ENCODE peak calls at places on chromosomes 5 and 9, in five cellular contexts. Z is heart right ventricle, T is choroid plexus epithelial cell, R is GM23338, M is tibial artery. X is an unnamed sample.

GRCh38 chr5:156431956-156432829 is 105.2 kb downstream of the SGCD start:
- DNase-seq in M (no peak), T (no peak), Z (no peak), R (peak), X (no peak)

GRCh38 chr5:140381972-140382371 is 19.7 kb upstream of the ANKHD1 start:
- DNase-seq in M (no peak), T (no peak), Z (no peak), R (no peak), X (no peak)

GRCh38 chr9:132381966-132382541 is 24.6 kb downstream of the TTF1 start:
- DNase-seq in R (no peak), M (no peak), Z (no peak), T (no peak), X (no peak)

GRCh38 chr9:75138260-75139040 is 50.1 kb downstream of the OSTF1 start:
- DNase-seq in Z (no peak), R (no peak), T (no peak), M (no peak), X (no peak)

GRCh38 chr9:107895524-107896001 is 406.0 kb upstream of the KLF4 start:
- DNase-seq in Z (no peak), M (no peak), R (no peak), T (no peak), X (no peak)

GRCh38 chr5:139768802-139769465 is 26.7 kb upstream of the PSD2 start:
- DNase-seq in M (no peak), Z (no peak), T (no peak), R (no peak), X (no peak)

GRCh38 chr5:58983496-58983895 is 400.6 kb downstream of the RAB3C start:
- DNase-seq in M (no peak), T (no peak), Z (no peak), R (no peak), X (no peak)

GRCh38 chr9:18297532-18297872 is 176.5 kb upstream of the ADAMTSL1 start:
- DNase-seq in T (peak), Z (no peak), M (no peak), R (peak), X (no peak)

GRCh38 chr5:10229306-10230048 is 20.2 kb downstream of the ATPSCKMT start:
- DNase-seq in Z (no peak), T (peak), R (peak), M (no peak), X (no peak)

GRCh38 chr5:177171961-177172360 is 38.4 kb downstream of the NSD1 start:
- DNase-seq in Z (no peak), M (no peak), T (no peak), R (no peak), X (no peak)

GRCh38 chr9:69936427-69936826 is 107.2 kb upstream of the MAMDC2 start:
- DNase-seq in R (no peak), Z (no peak), T (peak), M (no peak), X (no peak)

GRCh38 chr9:117412841-117413240 is 2.0 kb downstream of the ASTN2 start:
- DNase-seq in R (peak), M (no peak), Z (no peak), T (no peak), X (peak)

GRCh38 chr9:133704711-133705181 is 33.4 kb downstream of the SARDH start:
- DNase-seq in T (no peak), M (peak), R (no peak), Z (no peak), X (peak)

GRCh38 chr5:102583663-102584062 is 84.9 kb upstream of the SLCO6A1 start:
- DNase-seq in R (peak), Z (no peak), M (no peak), T (peak), X (no peak)

GRCh38 chr5:152329896-152330295 is 75.2 kb downstream of the NMUR2 start:
- DNase-seq in M (no peak), T (no peak), Z (no peak), R (no peak), X (no peak)

GRCh38 chr9:82202808-82203207 is 214.2 kb downstream of the SPATA31D1 start:
- DNase-seq in M (no peak), R (no peak), T (peak), Z (no peak), X (no peak)

GRCh38 chr5:54309751-54310432 is 481 bp downstream of the ARL15 start:
- DNase-seq in T (peak), Z (peak), R (peak), M (peak), X (peak)

GRCh38 chr5:103941554-103941953 is 379.0 kb upstream of the NUDT12 start:
- DNase-seq in Z (no peak), R (no peak), T (no peak), M (no peak), X (no peak)

GRCh38 chr9:135753391-135754105 is 51.6 kb downstream of the KCNT1 start:
- DNase-seq in T (no peak), R (no peak), M (no peak), Z (no peak), X (no peak)

GRCh38 chr9:116806075-116806474 is 119.0 kb downstream of the TRIM32 start:
- DNase-seq in T (peak), M (no peak), Z (no peak), R (peak), X (no peak)

GRCh38 chr9:89425024-89425805 is 72.7 kb downstream of the SEMA4D start:
- DNase-seq in Z (no peak), T (peak), R (no peak), M (no peak), X (no peak)

GRCh38 chr5:378976-379742 is 57.6 kb downstream of the AHRR start:
- DNase-seq in T (no peak), Z (no peak), R (no peak), M (peak), X (no peak)

GRCh38 chr9:10112070-10112469 is 500.7 kb downstream of the PTPRD start:
- DNase-seq in Z (no peak), R (no peak), T (no peak), M (no peak), X (no peak)

GRCh38 chr9:92754091-92754740 is 10.4 kb downstream of the BICD2 start:
- DNase-seq in Z (no peak), M (peak), T (no peak), R (no peak), X (no peak)

GRCh38 chr5:162272417-162272816 is 204.8 kb downstream of the GABRG2 start:
- DNase-seq in Z (no peak), R (peak), T (no peak), M (no peak), X (no peak)

GRCh38 chr9:98619788-98620187 is 88.9 kb downstream of the GABBR2 start:
- DNase-seq in T (no peak), M (no peak), Z (no peak), R (no peak), X (no peak)

GRCh38 chr5:167694562-167694961 is 596.9 kb upstream of the WWC1 start:
- DNase-seq in T (no peak), R (no peak), M (no peak), Z (no peak), X (no peak)

GRCh38 chr5:93915142-93915553 is 173.7 kb upstream of the POU5F2 start:
- DNase-seq in Z (no peak), R (peak), M (no peak), T (peak), X (no peak)

GRCh38 chr5:2148312-2149195 is 265.8 kb upstream of the IRX4 start:
- DNase-seq in Z (no peak), M (no peak), T (peak), R (no peak), X (no peak)
- TF ChIP-seq CTCF in Z (no peak), M (no peak), T (no peak), R (no peak), X (no peak)

GRCh38 chr9:95879591-95879990 is 4.1 kb downstream of the ERCC6L2 start:
- DNase-seq in Z (no peak), R (no peak), T (no peak), M (no peak), X (no peak)
- H3K4me3 ChIP-seq in Z (no peak), R (no peak), T (no peak), M (no peak), X (no peak)

DNA sequence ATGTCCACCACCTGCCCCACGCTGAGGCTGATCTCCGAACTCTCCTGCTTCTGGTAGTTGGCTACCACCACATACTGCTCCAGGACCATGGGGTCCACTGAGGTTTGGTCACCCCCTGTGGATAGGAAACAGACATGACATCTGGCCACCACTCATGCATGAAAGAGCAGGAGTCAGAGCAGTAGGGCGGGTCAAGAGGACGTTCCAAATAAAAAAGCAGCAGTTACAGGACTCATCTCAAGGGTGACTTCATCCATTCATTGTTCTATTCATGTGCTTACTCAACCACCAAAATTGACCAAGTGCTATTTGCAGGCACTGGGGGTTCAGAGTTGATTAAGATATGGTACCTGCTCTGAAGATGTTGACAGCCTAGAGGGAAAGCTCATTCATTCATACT is 79.2 kb upstream of the UBTD2 start:
- DNase-seq in R (no peak), T (no peak), Z (no peak), M (no peak), X (no peak)
- TF ChIP-seq CTCF in R (no peak), T (no peak), Z (no peak), M (no peak), X (no peak)

GRCh38 chr9:122406264-122406890 is 35.6 kb downstream of the PTGS1 start:
- DNase-seq in T (no peak), Z (no peak), M (no peak), R (no peak), X (no peak)
- H3K4me3 ChIP-seq in T (no peak), Z (no peak), M (peak), R (no peak), X (no peak)

GRCh38 chr9:78781681-78782080 is 484.8 kb downstream of the PSAT1 start:
- DNase-seq in T (no peak), Z (no peak), M (no peak), R (no peak), X (no peak)

GRCh38 chr9:78775889-78776288 is 479.0 kb downstream of the PSAT1 start:
- DNase-seq in M (no peak), R (no peak), Z (no peak), T (peak), X (no peak)

GRCh38 chr9:78777747-78778146 is 480.8 kb downstream of the PSAT1 start:
- DNase-seq in M (no peak), T (no peak), Z (no peak), R (peak), X (no peak)

GRCh38 chr9:78778314-78778713 is 481.4 kb downstream of the PSAT1 start:
- DNase-seq in R (no peak), M (no peak), T (no peak), Z (no peak), X (no peak)

GRCh38 chr9:78778843-78779486 is 482.0 kb downstream of the PSAT1 start:
- DNase-seq in T (no peak), M (no peak), Z (no peak), R (no peak), X (no peak)
- TF ChIP-seq CTCF in T (no peak), M (no peak), Z (no peak), R (no peak), X (no peak)

GRCh38 chr9:34591091-34591910 is 1.8 kb upstream of the CNTFR start:
- DNase-seq in T (peak), R (peak), M (peak), Z (peak), X (peak)

GRCh38 chr9:34591911-34592866 is 2.7 kb upstream of the CNTFR start:
- DNase-seq in M (no peak), T (no peak), Z (no peak), R (no peak), X (no peak)

GRCh38 chr9:34589656-34590375 is at the start of gene CNTFR:
- DNase-seq in T (no peak), Z (peak), M (peak), R (peak), X (no peak)

GRCh38 chr9:34589371-34589655 is 211 bp downstream of the CNTFR start:
- DNase-seq in R (no peak), T (no peak), M (no peak), Z (no peak), X (no peak)

DNA sequence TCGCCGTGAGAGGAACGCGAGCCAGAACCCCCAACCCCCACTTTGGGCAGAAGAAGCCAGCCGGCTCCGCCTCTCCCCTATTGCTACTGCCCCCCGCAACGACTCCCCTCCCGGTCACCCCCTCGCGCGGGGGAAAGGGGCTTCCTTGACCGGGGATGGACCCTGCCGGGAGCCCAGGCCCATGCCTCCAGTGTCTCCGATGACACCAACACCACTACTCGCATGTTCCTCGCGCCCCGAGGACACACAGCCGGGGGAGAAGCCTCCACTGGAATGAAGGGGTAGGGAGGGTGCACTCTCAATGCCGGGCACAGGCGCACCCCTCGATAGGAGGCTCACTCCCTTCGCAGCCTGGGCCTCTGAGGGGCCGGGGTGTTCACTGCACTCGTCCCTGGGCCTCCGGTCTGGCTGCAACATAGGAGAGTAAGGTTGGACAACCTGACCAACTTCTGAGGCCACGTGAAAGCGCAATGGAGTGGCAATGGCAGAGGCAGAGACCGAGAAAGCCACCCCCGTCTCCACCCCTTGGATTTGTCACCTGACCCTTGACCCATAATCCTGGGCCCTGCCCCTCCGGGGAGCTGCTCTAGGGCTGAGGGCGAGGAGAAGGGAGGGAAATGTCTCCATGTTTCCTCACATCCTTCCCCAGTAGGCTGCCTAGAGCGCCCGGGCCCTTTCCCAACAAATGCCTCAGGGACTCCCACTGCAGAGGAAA is 1.0 kb upstream of the CNTFR start:
- DNase-seq in M (peak), T (no peak), Z (peak), R (peak), X (no peak)
- H3K4me3 ChIP-seq in M (peak), T (no peak), Z (peak), R (peak), X (peak)